ENCODE peak calls at places on chromosomes 16 and 17, in four cellular contexts. Z is Panc1; Q is effector CD4-positive, alpha-beta T cell; X is GM04503. I is an unnamed sample.

GRCh38 chr16:11328172-11329079 is 16.8 kb upstream of the RMI2 start:
- DNase-seq in Z (peak; percentile 28), X (peak; percentile 71), Q (no peak), I (peak; percentile 84)

GRCh38 chr16:85417156-85417860 is 195.8 kb upstream of the GSE1 start:
- DNase-seq in X (no peak), Q (no peak), Z (no peak), I (peak; percentile 54)

GRCh38 chr16:77299395-77299794 is 100.2 kb downstream of the SYCE1L start:
- DNase-seq in Q (no peak), X (no peak), Z (no peak), I (no peak)

GRCh38 chr17:38403491-38403890 is 24.8 kb upstream of the ARHGAP23 start:
- DNase-seq in Z (no peak), Q (no peak), X (no peak), I (no peak)

GRCh38 chr17:57930239-57930638 is 25.0 kb downstream of the CUEDC1 start:
- DNase-seq in Z (no peak), X (no peak), Q (no peak), I (no peak)

GRCh38 chr17:47797797-47798196 is 23.8 kb downstream of the OSBPL7 start:
- DNase-seq in Z (no peak), Q (no peak), X (no peak), I (no peak)

GRCh38 chr16:66621973-66622372 is 17.5 kb downstream of the CMTM3 start:
- DNase-seq in X (no peak), Q (no peak), Z (no peak), I (no peak)

GRCh38 chr16:8572919-8573724 is 17.2 kb downstream of the TMEM114 start:
- DNase-seq in Z (no peak), X (peak; percentile 3), Q (no peak), I (no peak)

GRCh38 chr16:88882358-88883030 is 16.0 kb upstream of the PABPN1L start:
- DNase-seq in Z (no peak), X (no peak), Q (no peak), I (no peak)

GRCh38 chr17:11240041-11240801 is 792 bp upstream of the SHISA6 start:
- DNase-seq in Z (no peak), X (no peak), Q (no peak), I (no peak)

GRCh38 chr16:11340710-11341109 is 4.5 kb upstream of the RMI2 start:
- DNase-seq in X (no peak), Q (no peak), Z (no peak), I (no peak)

GRCh38 chr17:1455291-1455747 is 713 bp downstream of the CRK start:
- DNase-seq in X (peak; percentile 37), Q (no peak), Z (no peak), I (peak; percentile 83)

I was measured in Right ventricle myocardium inferior.